ENCODE peak calls at places on chromosome 5, in six cellular contexts. A is GM23248, P is tibial artery, Z is breast epithelium, E is small intestine, D is H1. J is an unnamed sample. For H3K9me3 and H3K27me3, the result is how much of the 10 kb centered on the place peaks cover.

GRCh38 chr5:139253115-139253514 is 40.4 kb upstream of the MATR3 start:
- DNase-seq in A (no peak), P (no peak), Z (no peak), E (no peak), D (no peak), J (no peak)

GRCh38 chr5:1003296-1003937 is 5.2 kb upstream of the NKD2 start:
- DNase-seq in A (peak), P (no peak), Z (peak), E (peak), D (no peak), J (no peak)

GRCh38 chr5:125521289-125521688 is 774.9 kb upstream of the ZNF608 start:
- DNase-seq in A (no peak), P (no peak), Z (no peak), E (no peak), D (no peak), J (no peak)

GRCh38 chr5:74164725-74165226 is 475.8 kb downstream of the ENC1 start:
- DNase-seq in A (no peak), P (no peak), Z (no peak), E (no peak), D (no peak), J (no peak)

GRCh38 chr5:82100303-82101077 is 128.7 kb downstream of the ATG10 start:
- DNase-seq in A (peak), P (no peak), Z (no peak), E (no peak), D (no peak), J (no peak)

GRCh38 chr5:168443533-168443932 is 42.7 kb upstream of the RARS1 start:
- DNase-seq in A (no peak), P (no peak), Z (no peak), E (no peak), D (no peak), J (no peak)

GRCh38 chr5:9507974-9508373 is 37.9 kb downstream of the SEMA5A start:
- DNase-seq in A (peak), P (no peak), Z (no peak), E (no peak), D (no peak), J (no peak)

GRCh38 chr5:28014779-28015178 is 976.4 kb upstream of the CDH9 start:
- DNase-seq in A (no peak), P (no peak), Z (no peak), E (no peak), D (no peak), J (no peak)

GRCh38 chr5:6248132-6248531 is 130.2 kb downstream of the MED10 start:
- DNase-seq in A (no peak), P (no peak), Z (no peak), E (no peak), D (no peak), J (no peak)
- H3K9me3 ChIP-seq in A (under half), P (under half), Z (under half), E (under half), D (under half), J (under half)

GRCh38 chr5:149181702-149182101 is 40.4 kb downstream of the ABLIM3 start:
- DNase-seq in A (no peak), P (no peak), Z (no peak), E (no peak), D (no peak), J (no peak)

GRCh38 chr5:149175346-149176113 is 34.2 kb downstream of the ABLIM3 start:
- DNase-seq in A (peak), P (peak), Z (no peak), E (no peak), D (no peak), J (no peak)

GRCh38 chr5:149177911-149178565 is 36.7 kb downstream of the ABLIM3 start:
- DNase-seq in A (no peak), P (no peak), Z (no peak), E (no peak), D (no peak), J (no peak)

GRCh38 chr5:149174847-149175234 is 33.5 kb downstream of the ABLIM3 start:
- DNase-seq in A (peak), P (no peak), Z (no peak), E (no peak), D (no peak), J (no peak)

GRCh38 chr5:149177339-149177843 is 36.1 kb downstream of the ABLIM3 start:
- DNase-seq in A (no peak), P (no peak), Z (no peak), E (no peak), D (no peak), J (no peak)
- H3K27ac ChIP-seq in A (no peak), P (peak), Z (no peak), E (no peak), D (no peak), J (no peak)

GRCh38 chr5:135466178-135467050 is 14.3 kb upstream of the TIFAB start:
- DNase-seq in A (peak), P (peak), Z (peak), E (peak), D (peak), J (no peak)
- H3K27me3 ChIP-seq in A (under half), P (under half), Z (under half), E (under half), D (half or more), J (half or more)

GRCh38 chr5:6253281-6253680 is 125.1 kb downstream of the MED10 start:
- DNase-seq in A (no peak), P (no peak), Z (no peak), E (no peak), D (no peak), J (no peak)
- H3K9me3 ChIP-seq in A (under half), P (under half), Z (under half), E (under half), D (under half), J (under half)

DNA sequence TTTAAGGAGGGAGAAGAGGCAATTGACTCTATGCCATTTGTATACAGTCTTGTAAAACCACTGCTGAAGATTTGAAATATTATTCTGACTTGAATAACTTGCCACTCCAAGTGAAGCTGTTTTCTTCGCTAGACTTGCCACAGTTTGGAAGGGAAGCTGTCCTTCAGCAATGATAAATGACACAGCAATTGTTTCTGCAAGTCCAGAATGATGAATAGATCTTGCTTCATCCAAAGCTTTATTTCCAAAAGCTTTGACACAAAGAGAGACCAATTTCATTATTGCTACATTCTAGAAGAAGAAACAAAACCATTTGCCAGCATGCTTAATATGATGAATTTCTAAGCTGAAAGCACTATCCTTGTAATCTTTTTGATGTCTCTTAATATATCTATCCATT is 73.7 kb downstream of the ZNF366 start:
- DNase-seq in A (no peak), P (no peak), Z (no peak), E (no peak), D (no peak), J (no peak)
- H3K27ac ChIP-seq in A (no peak), P (peak), Z (peak), E (no peak), D (no peak), J (no peak)

GRCh38 chr5:2003690-2004365 is 121.1 kb upstream of the IRX4 start:
- DNase-seq in A (no peak), P (no peak), Z (no peak), E (no peak), D (no peak), J (no peak)
- H3K27me3 ChIP-seq in A (under half), P (under half), Z (under half), E (under half), D (under half), J (under half)

J was measured in iPS DF 6.9.